ENCODE peak calls at places on chromosomes 12 and 14, in eight cellular contexts. One of them, this sample, is unnamed.

GRCh38 chr14:60561845-60562746 is 53.1 kb downstream of the SIX6 start:
- DNase-seq in glutamatergic neuron: peak
- DNase-seq in GM23338: peak
- DNase-seq in esophagus muscularis mucosa: no peak
- DNase-seq in astrocyte: peak
- DNase-seq in tibial nerve: peak
- DNase-seq in left ventricle myocardium inferior: no peak
- DNase-seq in transverse colon: peak
- DNase-seq in this sample: no peak

GRCh38 chr12:77723308-77723707 is 107.4 kb upstream of the NAV3 start:
- DNase-seq in glutamatergic neuron: no peak
- DNase-seq in GM23338: no peak
- DNase-seq in esophagus muscularis mucosa: no peak
- DNase-seq in astrocyte: no peak
- DNase-seq in tibial nerve: no peak
- DNase-seq in left ventricle myocardium inferior: no peak
- DNase-seq in transverse colon: no peak
- DNase-seq in this sample: no peak

GRCh38 chr14:69536976-69537375 is 37.7 kb downstream of the CCDC177 start:
- DNase-seq in glutamatergic neuron: no peak
- DNase-seq in GM23338: no peak
- DNase-seq in esophagus muscularis mucosa: no peak
- DNase-seq in astrocyte: no peak
- DNase-seq in tibial nerve: no peak
- DNase-seq in left ventricle myocardium inferior: no peak
- DNase-seq in transverse colon: no peak
- DNase-seq in this sample: no peak

GRCh38 chr14:64762044-64763034 is 58.1 kb downstream of the PLEKHG3 start:
- DNase-seq in glutamatergic neuron: peak
- DNase-seq in GM23338: no peak
- DNase-seq in esophagus muscularis mucosa: no peak
- DNase-seq in astrocyte: peak
- DNase-seq in tibial nerve: peak
- DNase-seq in left ventricle myocardium inferior: peak
- DNase-seq in transverse colon: peak
- DNase-seq in this sample: peak

GRCh38 chr14:95255487-95255886 is 64.2 kb downstream of the CLMN start:
- DNase-seq in glutamatergic neuron: no peak
- DNase-seq in GM23338: peak
- DNase-seq in esophagus muscularis mucosa: no peak
- DNase-seq in astrocyte: peak
- DNase-seq in tibial nerve: peak
- DNase-seq in left ventricle myocardium inferior: no peak
- DNase-seq in transverse colon: peak
- DNase-seq in this sample: no peak

GRCh38 chr12:51028126-51028810 is 2.1 kb upstream of the SLC11A2 start:
- DNase-seq in glutamatergic neuron: no peak
- DNase-seq in GM23338: peak
- DNase-seq in esophagus muscularis mucosa: no peak
- DNase-seq in astrocyte: no peak
- DNase-seq in tibial nerve: peak
- DNase-seq in left ventricle myocardium inferior: no peak
- DNase-seq in transverse colon: peak
- DNase-seq in this sample: no peak

GRCh38 chr14:96917442-96917963 is 120.3 kb downstream of the VRK1 start:
- DNase-seq in glutamatergic neuron: no peak
- DNase-seq in GM23338: no peak
- DNase-seq in esophagus muscularis mucosa: no peak
- DNase-seq in astrocyte: no peak
- DNase-seq in tibial nerve: no peak
- DNase-seq in left ventricle myocardium inferior: no peak
- DNase-seq in transverse colon: no peak
- DNase-seq in this sample: no peak

GRCh38 chr14:22850944-22851790 is 14.8 kb downstream of the MMP14 start:
- DNase-seq in glutamatergic neuron: no peak
- DNase-seq in GM23338: no peak
- DNase-seq in esophagus muscularis mucosa: peak
- DNase-seq in astrocyte: peak
- DNase-seq in tibial nerve: peak
- DNase-seq in left ventricle myocardium inferior: peak
- DNase-seq in transverse colon: peak
- DNase-seq in this sample: peak

GRCh38 chr12:49352351-49352750 is 5.7 kb downstream of the DNAJC22 start:
- DNase-seq in glutamatergic neuron: no peak
- DNase-seq in GM23338: no peak
- DNase-seq in esophagus muscularis mucosa: no peak
- DNase-seq in astrocyte: no peak
- DNase-seq in tibial nerve: no peak
- DNase-seq in left ventricle myocardium inferior: no peak
- DNase-seq in transverse colon: no peak
- DNase-seq in this sample: no peak

GRCh38 chr12:107362960-107363359 is 269.6 kb upstream of the CRY1 start:
- DNase-seq in glutamatergic neuron: no peak
- DNase-seq in GM23338: no peak
- DNase-seq in esophagus muscularis mucosa: no peak
- DNase-seq in astrocyte: no peak
- DNase-seq in tibial nerve: no peak
- DNase-seq in left ventricle myocardium inferior: no peak
- DNase-seq in transverse colon: no peak
- DNase-seq in this sample: no peak

GRCh38 chr12:80627773-80628172 is 79.7 kb upstream of the MYF6 start:
- DNase-seq in glutamatergic neuron: no peak
- DNase-seq in GM23338: no peak
- DNase-seq in esophagus muscularis mucosa: no peak
- DNase-seq in astrocyte: peak
- DNase-seq in tibial nerve: no peak
- DNase-seq in left ventricle myocardium inferior: no peak
- DNase-seq in transverse colon: no peak
- DNase-seq in this sample: no peak

GRCh38 chr14:21093769-21094681 is 4.4 kb downstream of the ZNF219 start:
- DNase-seq in glutamatergic neuron: peak
- DNase-seq in GM23338: peak
- DNase-seq in esophagus muscularis mucosa: no peak
- DNase-seq in astrocyte: no peak
- DNase-seq in tibial nerve: no peak
- DNase-seq in left ventricle myocardium inferior: no peak
- DNase-seq in transverse colon: no peak
- DNase-seq in this sample: no peak
- TF ChIP-seq CTCF in glutamatergic neuron: peak
- TF ChIP-seq CTCF in GM23338: peak
- TF ChIP-seq CTCF in esophagus muscularis mucosa: no peak
- TF ChIP-seq CTCF in astrocyte: peak
- TF ChIP-seq CTCF in tibial nerve: no peak
- TF ChIP-seq CTCF in left ventricle myocardium inferior: no peak
- TF ChIP-seq CTCF in transverse colon: no peak
- TF ChIP-seq CTCF in this sample: no peak

DNA sequence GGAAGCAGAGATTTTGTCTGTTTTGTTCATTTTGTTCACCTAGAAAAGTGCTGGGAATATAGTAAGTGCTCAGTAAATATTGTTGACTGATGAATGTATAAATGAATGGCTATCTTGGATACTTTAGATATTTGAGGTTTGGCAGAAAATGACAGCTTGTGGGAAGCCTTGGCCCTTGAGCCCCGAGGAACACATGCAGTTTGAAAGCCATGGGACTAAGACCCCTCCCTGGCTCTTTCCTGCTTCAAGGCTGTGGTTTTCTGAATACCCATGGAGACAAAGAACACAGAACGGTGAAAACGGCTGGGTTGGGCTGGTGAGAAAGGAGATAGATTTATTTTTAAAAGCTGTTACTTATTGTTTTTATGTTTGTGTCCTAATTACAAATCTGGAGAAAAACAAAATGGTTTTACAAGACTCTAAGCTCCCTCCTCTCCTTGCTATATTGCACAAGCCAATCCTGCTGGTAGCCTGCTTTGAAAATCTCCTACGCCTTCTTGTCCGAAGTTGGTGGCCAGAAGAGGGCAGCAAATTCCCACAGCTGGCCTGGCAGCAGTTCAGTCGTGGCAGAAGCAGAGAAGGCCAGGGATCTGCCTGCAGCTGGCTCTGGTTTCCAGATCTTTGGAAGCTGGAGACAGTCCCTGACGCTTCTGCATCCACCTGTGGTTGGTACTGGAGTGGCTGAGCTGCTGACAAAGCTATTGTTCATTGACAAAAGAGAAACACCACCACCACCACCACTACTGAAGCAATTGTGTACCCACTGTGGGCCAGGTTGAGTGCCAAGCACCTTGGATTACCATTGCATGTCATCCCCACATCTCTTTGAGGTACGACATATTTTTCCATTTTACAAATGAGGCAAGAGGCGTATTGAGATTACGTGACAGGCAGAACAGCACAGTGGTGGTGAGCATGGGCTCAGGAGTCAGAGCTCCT is 5.2 kb upstream of the KRT85 start:
- DNase-seq in glutamatergic neuron: peak
- DNase-seq in GM23338: peak
- DNase-seq in esophagus muscularis mucosa: peak
- DNase-seq in astrocyte: peak
- DNase-seq in tibial nerve: peak
- DNase-seq in left ventricle myocardium inferior: peak
- DNase-seq in transverse colon: peak
- DNase-seq in this sample: peak
- TF ChIP-seq CTCF in glutamatergic neuron: peak
- TF ChIP-seq CTCF in GM23338: peak
- TF ChIP-seq CTCF in esophagus muscularis mucosa: peak
- TF ChIP-seq CTCF in astrocyte: peak
- TF ChIP-seq CTCF in tibial nerve: peak
- TF ChIP-seq CTCF in left ventricle myocardium inferior: peak
- TF ChIP-seq CTCF in transverse colon: peak
- TF ChIP-seq CTCF in this sample: no peak

GRCh38 chr12:52695039-52695438 is 8.3 kb downstream of the KRT77 start:
- DNase-seq in glutamatergic neuron: no peak
- DNase-seq in GM23338: no peak
- DNase-seq in esophagus muscularis mucosa: no peak
- DNase-seq in astrocyte: no peak
- DNase-seq in tibial nerve: no peak
- DNase-seq in left ventricle myocardium inferior: no peak
- DNase-seq in transverse colon: no peak
- DNase-seq in this sample: no peak

GRCh38 chr12:52699373-52699772 is 4.0 kb downstream of the KRT77 start:
- DNase-seq in glutamatergic neuron: no peak
- DNase-seq in GM23338: no peak
- DNase-seq in esophagus muscularis mucosa: no peak
- DNase-seq in astrocyte: no peak
- DNase-seq in tibial nerve: no peak
- DNase-seq in left ventricle myocardium inferior: no peak
- DNase-seq in transverse colon: no peak
- DNase-seq in this sample: no peak

GRCh38 chr12:52698634-52699340 is 4.5 kb downstream of the KRT77 start:
- DNase-seq in glutamatergic neuron: no peak
- DNase-seq in GM23338: no peak
- DNase-seq in esophagus muscularis mucosa: no peak
- DNase-seq in astrocyte: no peak
- DNase-seq in tibial nerve: no peak
- DNase-seq in left ventricle myocardium inferior: no peak
- DNase-seq in transverse colon: no peak
- DNase-seq in this sample: no peak

GRCh38 chr12:52696588-52696987 is 6.7 kb downstream of the KRT77 start:
- DNase-seq in glutamatergic neuron: no peak
- DNase-seq in GM23338: no peak
- DNase-seq in esophagus muscularis mucosa: no peak
- DNase-seq in astrocyte: no peak
- DNase-seq in tibial nerve: no peak
- DNase-seq in left ventricle myocardium inferior: no peak
- DNase-seq in transverse colon: no peak
- DNase-seq in this sample: no peak

DNA sequence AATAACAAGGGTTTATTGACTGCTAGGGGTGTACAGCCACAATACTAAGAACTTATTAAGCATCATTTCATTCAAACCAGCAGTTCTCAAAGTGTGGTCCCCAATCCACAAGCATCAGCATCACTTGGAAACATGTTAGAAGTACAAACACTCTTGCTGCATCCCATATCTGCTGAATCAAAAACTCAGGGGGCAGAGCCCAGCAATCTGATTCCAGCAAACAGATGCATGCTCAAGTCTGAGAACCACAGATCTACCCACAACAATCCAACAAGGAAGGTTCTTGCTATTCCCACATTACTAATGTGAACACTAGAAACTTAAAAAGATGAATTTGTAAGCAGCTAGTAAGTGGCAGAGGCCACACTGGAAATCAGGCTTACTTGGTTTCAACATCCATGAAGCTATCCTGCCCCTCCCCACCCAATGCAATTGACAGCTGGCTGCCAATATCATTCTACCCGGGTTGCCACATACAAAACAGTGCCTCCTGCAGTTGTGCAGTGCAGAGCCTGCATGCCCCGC is 6.2 kb downstream of the KRT77 start:
- DNase-seq in glutamatergic neuron: no peak
- DNase-seq in GM23338: peak
- DNase-seq in esophagus muscularis mucosa: no peak
- DNase-seq in astrocyte: no peak
- DNase-seq in tibial nerve: no peak
- DNase-seq in left ventricle myocardium inferior: no peak
- DNase-seq in transverse colon: no peak
- DNase-seq in this sample: no peak
- TF ChIP-seq CTCF in glutamatergic neuron: no peak
- TF ChIP-seq CTCF in GM23338: peak
- TF ChIP-seq CTCF in esophagus muscularis mucosa: no peak
- TF ChIP-seq CTCF in astrocyte: no peak
- TF ChIP-seq CTCF in tibial nerve: no peak
- TF ChIP-seq CTCF in left ventricle myocardium inferior: no peak
- TF ChIP-seq CTCF in transverse colon: no peak
- TF ChIP-seq CTCF in this sample: no peak

GRCh38 chr12:75438052-75438754 is 42.4 kb upstream of the GLIPR1 start:
- DNase-seq in glutamatergic neuron: no peak
- DNase-seq in GM23338: no peak
- DNase-seq in esophagus muscularis mucosa: no peak
- DNase-seq in astrocyte: no peak
- DNase-seq in tibial nerve: no peak
- DNase-seq in left ventricle myocardium inferior: no peak
- DNase-seq in transverse colon: no peak
- DNase-seq in this sample: no peak

GRCh38 chr12:75439048-75439447 is 41.5 kb upstream of the GLIPR1 start:
- DNase-seq in glutamatergic neuron: no peak
- DNase-seq in GM23338: no peak
- DNase-seq in esophagus muscularis mucosa: no peak
- DNase-seq in astrocyte: peak
- DNase-seq in tibial nerve: no peak
- DNase-seq in left ventricle myocardium inferior: no peak
- DNase-seq in transverse colon: no peak
- DNase-seq in this sample: no peak

GRCh38 chr12:75439930-75440329 is 40.6 kb upstream of the GLIPR1 start:
- DNase-seq in glutamatergic neuron: no peak
- DNase-seq in GM23338: no peak
- DNase-seq in esophagus muscularis mucosa: no peak
- DNase-seq in astrocyte: no peak
- DNase-seq in tibial nerve: no peak
- DNase-seq in left ventricle myocardium inferior: no peak
- DNase-seq in transverse colon: no peak
- DNase-seq in this sample: no peak

DNA sequence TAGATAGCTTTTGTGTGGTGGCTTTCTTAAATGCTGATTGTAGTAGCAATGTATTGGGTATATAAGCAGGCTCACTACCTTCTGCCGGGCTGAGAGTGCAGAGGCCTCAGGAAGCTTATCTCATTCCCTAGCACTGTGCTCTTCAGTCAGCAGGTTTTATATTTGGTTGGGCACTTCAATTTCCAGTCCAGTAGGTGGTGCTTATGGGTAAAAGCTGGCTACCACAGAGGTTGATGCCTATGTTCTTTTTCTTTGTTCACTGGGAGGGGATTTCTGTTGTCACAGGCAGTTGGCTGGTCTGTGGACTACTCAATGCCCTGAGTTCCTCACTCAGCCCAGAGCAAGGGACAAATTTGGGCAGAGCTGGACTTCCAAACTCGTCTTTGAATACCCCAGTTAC is 43.0 kb upstream of the GLIPR1 start:
- DNase-seq in glutamatergic neuron: no peak
- DNase-seq in GM23338: no peak
- DNase-seq in esophagus muscularis mucosa: no peak
- DNase-seq in astrocyte: peak
- DNase-seq in tibial nerve: no peak
- DNase-seq in left ventricle myocardium inferior: no peak
- DNase-seq in transverse colon: no peak
- DNase-seq in this sample: no peak
- TF ChIP-seq CTCF in glutamatergic neuron: no peak
- TF ChIP-seq CTCF in GM23338: no peak
- TF ChIP-seq CTCF in esophagus muscularis mucosa: peak
- TF ChIP-seq CTCF in astrocyte: peak
- TF ChIP-seq CTCF in tibial nerve: no peak
- TF ChIP-seq CTCF in left ventricle myocardium inferior: peak
- TF ChIP-seq CTCF in transverse colon: peak
- TF ChIP-seq CTCF in this sample: no peak